ENCODE peak calls at places on chromosome 7, in seven cellular contexts. One of them, this sample, is unnamed.

GRCh38 chr7:88111136-88111748 is 108.6 kb downstream of the SRI start:
- DNase-seq in GM12878: no peak
- DNase-seq in K562: peak
- DNase-seq in HepG2: peak
- DNase-seq in H1: no peak
- DNase-seq in SK-N-SH: peak
- DNase-seq in NT2/D1: peak
- DNase-seq in this sample: peak

GRCh38 chr7:40220421-40220911 is 85.7 kb downstream of the SUGCT start:
- DNase-seq in GM12878: no peak
- DNase-seq in K562: no peak
- DNase-seq in HepG2: no peak
- DNase-seq in H1: no peak
- DNase-seq in SK-N-SH: no peak
- DNase-seq in NT2/D1: no peak
- DNase-seq in this sample: no peak

GRCh38 chr7:39987641-39988347 is 37.7 kb downstream of the CDK13 start:
- DNase-seq in GM12878: no peak
- DNase-seq in K562: no peak
- DNase-seq in HepG2: no peak
- DNase-seq in H1: no peak
- DNase-seq in SK-N-SH: no peak
- DNase-seq in NT2/D1: no peak
- DNase-seq in this sample: no peak

GRCh38 chr7:111630862-111631261 is 68.6 kb upstream of the IMMP2L start:
- DNase-seq in GM12878: no peak
- DNase-seq in K562: no peak
- DNase-seq in HepG2: no peak
- DNase-seq in H1: no peak
- DNase-seq in SK-N-SH: no peak
- DNase-seq in NT2/D1: no peak
- DNase-seq in this sample: no peak

GRCh38 chr7:34759477-34760125 is 101.6 kb downstream of the NPSR1 start:
- DNase-seq in GM12878: no peak
- DNase-seq in K562: peak
- DNase-seq in HepG2: peak
- DNase-seq in H1: no peak
- DNase-seq in SK-N-SH: peak
- DNase-seq in NT2/D1: peak
- DNase-seq in this sample: peak

GRCh38 chr7:136063337-136063666 is 86.1 kb upstream of the MTPN start:
- DNase-seq in GM12878: no peak
- DNase-seq in K562: no peak
- DNase-seq in HepG2: no peak
- DNase-seq in H1: no peak
- DNase-seq in SK-N-SH: no peak
- DNase-seq in NT2/D1: no peak
- DNase-seq in this sample: no peak

GRCh38 chr7:106165328-106165727 is 53.2 kb upstream of the SYPL1 start:
- DNase-seq in GM12878: no peak
- DNase-seq in K562: no peak
- DNase-seq in HepG2: no peak
- DNase-seq in H1: no peak
- DNase-seq in SK-N-SH: no peak
- DNase-seq in NT2/D1: no peak
- DNase-seq in this sample: no peak

GRCh38 chr7:5699467-5699866 is 82.0 kb downstream of the RNF216 start:
- DNase-seq in GM12878: no peak
- DNase-seq in K562: no peak
- DNase-seq in HepG2: no peak
- DNase-seq in H1: no peak
- DNase-seq in SK-N-SH: no peak
- DNase-seq in NT2/D1: no peak
- DNase-seq in this sample: no peak

GRCh38 chr7:1961776-1962276 is 270.9 kb downstream of the MAD1L1 start:
- DNase-seq in GM12878: peak
- DNase-seq in K562: no peak
- DNase-seq in HepG2: no peak
- DNase-seq in H1: no peak
- DNase-seq in SK-N-SH: no peak
- DNase-seq in NT2/D1: no peak
- DNase-seq in this sample: peak

GRCh38 chr7:92547579-92547978 is 19.0 kb downstream of the RBM48 start:
- DNase-seq in GM12878: no peak
- DNase-seq in K562: no peak
- DNase-seq in HepG2: no peak
- DNase-seq in H1: no peak
- DNase-seq in SK-N-SH: no peak
- DNase-seq in NT2/D1: no peak
- DNase-seq in this sample: no peak

GRCh38 chr7:55131421-55131929 is 112.7 kb downstream of the EGFR start:
- DNase-seq in GM12878: no peak
- DNase-seq in K562: no peak
- DNase-seq in HepG2: peak
- DNase-seq in H1: no peak
- DNase-seq in SK-N-SH: no peak
- DNase-seq in NT2/D1: no peak
- DNase-seq in this sample: no peak

GRCh38 chr7:129786825-129787563 is 165.8 kb downstream of the UBE2H start:
- DNase-seq in GM12878: no peak
- DNase-seq in K562: no peak
- DNase-seq in HepG2: no peak
- DNase-seq in H1: no peak
- DNase-seq in SK-N-SH: no peak
- DNase-seq in NT2/D1: no peak
- DNase-seq in this sample: no peak

DNA sequence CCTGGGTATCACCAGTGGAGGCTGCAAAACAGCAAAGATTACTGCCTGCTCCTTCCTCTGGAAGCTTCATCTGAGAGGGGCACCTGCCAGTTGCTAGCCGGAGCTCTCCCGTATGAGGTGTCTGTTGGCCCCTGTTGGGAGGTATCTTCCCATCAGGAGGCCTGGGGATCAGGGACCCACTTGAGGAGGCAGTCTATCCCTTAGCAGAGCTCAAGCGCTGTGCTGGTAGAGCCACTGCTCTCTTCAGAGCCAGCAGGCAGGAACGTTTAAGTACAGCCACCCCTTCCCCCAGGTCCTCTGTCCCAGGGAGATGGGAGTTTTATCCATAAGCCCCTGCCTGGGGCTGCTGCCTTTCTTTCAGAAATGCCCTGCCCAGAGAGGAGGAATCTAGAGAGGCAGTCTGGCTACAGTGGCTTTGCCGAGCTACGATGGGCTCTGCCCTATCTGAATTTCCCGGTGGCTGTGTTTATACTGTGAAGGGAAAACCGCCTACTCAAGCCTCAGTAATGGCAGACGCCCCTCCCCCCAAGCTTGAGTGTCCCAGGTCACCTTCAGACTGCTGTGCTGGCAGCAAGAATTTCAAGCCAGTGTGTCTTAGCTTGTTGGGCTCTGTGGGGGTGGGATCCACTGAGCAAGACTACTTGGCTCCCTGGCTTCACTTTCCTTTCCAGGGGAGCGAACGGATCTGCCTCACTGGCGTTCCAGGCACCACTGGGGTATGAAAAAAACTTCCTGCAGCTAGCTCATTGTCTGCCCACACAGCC is 19.6 kb downstream of the SEMA3E start:
- DNase-seq in GM12878: no peak
- DNase-seq in K562: no peak
- DNase-seq in HepG2: no peak
- DNase-seq in H1: no peak
- DNase-seq in SK-N-SH: no peak
- DNase-seq in NT2/D1: peak
- DNase-seq in this sample: no peak
- H3K9ac ChIP-seq in GM12878: no peak
- H3K9ac ChIP-seq in K562: no peak
- H3K9ac ChIP-seq in HepG2: no peak
- H3K9ac ChIP-seq in H1: no peak
- H3K9ac ChIP-seq in SK-N-SH: no peak
- H3K9ac ChIP-seq in NT2/D1: no peak
- H3K9ac ChIP-seq in this sample: no peak

DNA sequence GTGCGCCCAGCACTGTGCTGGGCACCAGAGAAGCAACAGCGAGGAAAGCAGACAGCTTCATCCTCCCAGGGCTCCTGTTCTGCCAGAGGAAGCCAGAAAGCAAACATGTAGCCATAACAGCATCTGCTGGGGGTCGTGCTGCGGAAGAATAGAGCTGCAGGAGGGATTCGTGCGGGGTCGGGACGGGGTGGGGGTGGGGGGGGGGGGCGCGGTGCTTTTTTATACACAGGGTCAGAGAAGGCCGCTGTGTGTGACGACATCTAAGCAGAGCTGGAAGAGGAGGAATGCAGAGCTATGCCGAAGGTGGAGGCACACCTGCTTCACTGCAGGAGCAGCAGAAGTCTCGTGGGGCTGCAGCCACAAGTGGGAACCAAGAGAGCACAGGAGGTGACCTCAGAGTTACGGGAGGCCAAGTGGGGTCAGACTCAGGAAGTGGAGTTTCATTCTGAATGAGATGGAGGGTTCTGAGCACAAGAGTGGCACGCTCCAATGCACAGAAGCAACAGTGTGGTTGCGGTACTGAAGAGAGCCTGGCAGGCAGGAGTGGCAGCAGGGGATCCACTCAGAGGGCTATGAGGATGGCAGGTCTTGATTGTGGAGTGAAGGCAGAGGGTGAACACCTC is 11.1 kb downstream of the PKD1L1 start:
- DNase-seq in GM12878: peak
- DNase-seq in K562: no peak
- DNase-seq in HepG2: no peak
- DNase-seq in H1: no peak
- DNase-seq in SK-N-SH: no peak
- DNase-seq in NT2/D1: no peak
- DNase-seq in this sample: no peak
- TF ChIP-seq YY1 in GM12878: peak
- TF ChIP-seq YY1 in K562: no peak
- TF ChIP-seq YY1 in HepG2: no peak
- TF ChIP-seq YY1 in H1: no peak
- TF ChIP-seq YY1 in SK-N-SH: no peak
- TF ChIP-seq YY1 in NT2/D1: no peak
- TF ChIP-seq YY1 in this sample: no peak

DNA sequence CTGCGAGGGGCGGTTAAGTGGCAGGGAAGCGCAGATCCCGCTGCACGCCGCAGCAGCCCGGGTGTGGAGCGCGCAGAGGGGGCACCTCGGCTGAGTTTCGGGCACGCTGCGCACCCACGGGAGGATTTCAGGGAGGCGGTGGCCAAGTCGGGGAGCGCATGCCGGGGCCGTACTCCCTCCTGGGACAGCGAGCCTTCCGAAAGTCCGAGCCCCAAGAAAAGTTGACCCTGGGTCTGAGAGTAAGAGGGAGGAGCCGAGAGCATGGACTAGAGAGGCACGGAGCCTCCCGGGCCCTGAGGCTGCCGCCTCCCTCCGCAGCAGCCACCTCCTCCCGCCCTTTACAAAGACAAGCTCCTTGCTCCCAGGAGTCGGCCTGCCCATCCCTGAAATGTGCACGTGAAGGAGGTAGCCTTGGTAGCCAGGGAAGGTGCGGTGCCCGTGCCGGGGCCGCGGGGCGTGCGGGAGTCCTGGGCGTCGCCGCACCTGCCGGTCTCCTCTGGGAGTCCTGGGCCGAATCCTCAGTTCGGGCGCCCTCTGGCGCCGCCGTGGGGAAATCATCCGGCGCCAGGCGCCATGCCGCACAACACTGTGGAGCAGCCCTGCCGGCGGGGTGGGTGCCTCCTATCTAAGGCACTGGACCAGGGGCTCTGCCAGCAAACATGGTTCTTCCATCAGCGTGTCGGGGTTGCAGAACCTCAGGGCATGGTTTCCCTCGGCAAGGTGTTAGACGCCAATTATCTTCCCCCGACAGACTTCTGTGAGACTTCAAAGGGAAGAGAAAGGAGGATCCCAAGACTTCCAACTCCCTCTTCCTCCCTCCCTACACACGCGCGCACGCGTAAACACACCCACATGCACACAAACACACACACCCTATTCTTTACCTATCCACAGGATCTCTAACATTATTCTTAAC is 104.0 kb downstream of the TRIL start:
- DNase-seq in GM12878: peak
- DNase-seq in K562: peak
- DNase-seq in HepG2: peak
- DNase-seq in H1: peak
- DNase-seq in SK-N-SH: peak
- DNase-seq in NT2/D1: peak
- DNase-seq in this sample: peak
- H3K9ac ChIP-seq in GM12878: no peak
- H3K9ac ChIP-seq in K562: no peak
- H3K9ac ChIP-seq in HepG2: no peak
- H3K9ac ChIP-seq in H1: peak
- H3K9ac ChIP-seq in SK-N-SH: no peak
- H3K9ac ChIP-seq in NT2/D1: peak
- H3K9ac ChIP-seq in this sample: no peak

GRCh38 chr7:726854-727103 is 280 bp downstream of the DNAAF5 start:
- DNase-seq in GM12878: no peak
- DNase-seq in K562: no peak
- DNase-seq in HepG2: no peak
- DNase-seq in H1: no peak
- DNase-seq in SK-N-SH: no peak
- DNase-seq in NT2/D1: no peak
- DNase-seq in this sample: no peak
- TF ChIP-seq YY1 in GM12878: no peak
- TF ChIP-seq YY1 in K562: no peak
- TF ChIP-seq YY1 in HepG2: no peak
- TF ChIP-seq YY1 in H1: no peak
- TF ChIP-seq YY1 in SK-N-SH: no peak
- TF ChIP-seq YY1 in NT2/D1: no peak
- TF ChIP-seq YY1 in this sample: no peak

This sample was measured in HCT116.